ENCODE peak calls at places on chromosomes 16 and 17, in four cellular contexts. V is astrocyte of the spinal cord, K is kidney, W is kidney epithelial cell. X is an unnamed sample.

GRCh38 chr16:8407351-8407750 is 183.0 kb downstream of the TMEM114 start:
- DNase-seq in K (no peak), V (no peak), W (no peak), X (no peak)

GRCh38 chr16:66382171-66382965 is 15.9 kb downstream of the CDH5 start:
- DNase-seq in V (peak), W (peak), K (peak), X (peak)

GRCh38 chr16:20916927-20917326 is 16.4 kb downstream of the LYRM1 start:
- DNase-seq in W (no peak), K (no peak), V (no peak), X (no peak)

GRCh38 chr16:55297062-55297909 is 26.7 kb upstream of the IRX6 start:
- DNase-seq in K (peak), V (peak), W (peak), X (peak)

GRCh38 chr17:57445772-57446472 is 189.6 kb downstream of the MSI2 start:
- DNase-seq in K (no peak), W (no peak), V (peak), X (no peak)

GRCh38 chr16:3909791-3910583 is 29.5 kb upstream of the CREBBP start:
- DNase-seq in V (no peak), W (no peak), K (no peak), X (no peak)

GRCh38 chr16:30458561-30459394 is 13.1 kb upstream of the SEPHS2 start:
- DNase-seq in K (peak), V (no peak), W (no peak), X (no peak)

GRCh38 chr16:53094013-53094630 is 39.3 kb downstream of the CHD9 start:
- DNase-seq in V (peak), W (no peak), K (peak), X (no peak)

GRCh38 chr16:78045865-78046581 is 23.7 kb downstream of the CLEC3A start:
- DNase-seq in V (peak), K (peak), W (peak), X (peak)

GRCh38 chr16:60073376-60073775 is 1339.3 kb upstream of the GOT2 start:
- DNase-seq in W (no peak), V (peak), K (no peak), X (no peak)

GRCh38 chr16:57371494-57372371 is 557 bp upstream of the CX3CL1 start:
- DNase-seq in V (no peak), W (no peak), K (peak), X (no peak)

GRCh38 chr16:57374067-57374534 is 1.8 kb downstream of the CX3CL1 start:
- DNase-seq in V (no peak), W (no peak), K (no peak), X (peak)

GRCh38 chr16:57373117-57373947 is 1.0 kb downstream of the CX3CL1 start:
- DNase-seq in V (no peak), W (peak), K (no peak), X (no peak)

GRCh38 chr16:57376313-57376818 is 4.1 kb downstream of the CX3CL1 start:
- DNase-seq in V (no peak), W (no peak), K (no peak), X (no peak)

DNA sequence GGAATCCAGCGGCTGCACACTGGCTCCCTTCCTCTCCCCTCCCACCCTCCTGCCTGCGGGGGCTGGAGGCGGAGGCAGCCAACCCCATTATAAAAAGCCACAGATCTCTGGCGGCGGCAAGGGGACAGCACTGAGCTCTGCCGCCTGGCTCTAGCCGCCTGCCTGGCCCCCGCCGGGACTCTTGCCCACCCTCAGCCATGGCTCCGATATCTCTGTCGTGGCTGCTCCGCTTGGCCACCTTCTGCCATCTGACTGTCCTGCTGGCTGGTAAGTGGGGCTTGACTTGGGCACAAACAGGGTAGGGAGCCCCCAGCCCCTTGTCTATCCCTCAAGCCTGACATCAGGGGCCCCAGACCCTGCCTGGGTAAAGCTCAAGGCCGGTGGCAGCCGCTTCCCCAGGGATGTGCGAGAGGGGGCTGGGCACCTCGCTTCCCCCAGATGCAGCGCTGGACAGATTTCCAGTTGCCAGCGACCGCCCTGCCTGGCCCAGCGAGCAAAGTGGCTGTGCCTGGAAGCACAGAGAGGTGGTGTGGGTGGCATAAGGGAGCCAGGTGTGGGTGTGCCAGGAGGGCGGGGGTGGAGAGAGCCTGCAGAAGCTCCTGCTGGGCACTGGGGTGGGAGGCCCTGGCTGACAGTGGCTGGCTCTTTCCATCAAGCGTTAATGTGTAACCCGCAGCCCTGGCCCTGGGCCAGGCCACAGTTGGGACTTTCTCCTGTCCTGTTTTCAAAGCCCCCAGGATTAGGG is at the start of gene CX3CL1:
- DNase-seq in W (peak), K (peak), V (peak), X (no peak)
- TF ChIP-seq CTCF in W (peak), K (peak), V (no peak), X (no peak)

DNA sequence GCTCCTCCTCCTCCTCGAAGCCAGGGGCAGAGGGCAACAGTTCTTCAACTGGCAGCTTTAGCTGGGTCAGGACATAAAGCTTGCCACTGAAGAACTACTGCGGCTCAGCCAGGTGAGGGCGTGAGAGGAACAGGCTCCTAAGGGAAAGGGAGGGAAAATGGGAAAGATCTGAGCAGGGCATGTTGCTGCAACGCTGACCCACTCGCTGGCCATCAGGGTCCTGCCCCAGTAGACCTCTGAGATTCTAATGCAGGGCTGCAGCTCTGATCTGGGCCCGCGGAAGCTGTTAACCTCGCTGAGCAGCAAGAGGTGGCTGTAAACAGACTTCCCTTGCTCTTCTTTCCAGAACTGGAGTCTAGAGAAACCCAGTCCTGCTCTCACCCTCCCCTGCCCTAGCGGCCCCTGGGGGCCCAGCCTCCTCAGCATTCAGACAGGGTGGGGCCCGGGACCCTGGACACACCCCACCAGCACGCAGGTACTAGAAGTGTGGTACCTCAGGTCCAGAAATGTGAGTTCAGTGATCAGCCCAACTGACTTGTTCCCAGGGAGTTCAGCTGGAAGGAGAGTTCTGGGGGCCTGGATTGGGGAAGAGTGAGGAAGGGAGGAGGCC is 3.8 kb upstream of the TLCD2 start:
- DNase-seq in W (no peak), K (no peak), V (no peak), X (no peak)
- TF ChIP-seq CTCF in W (peak), K (peak), V (peak), X (peak)

GRCh38 chr17:73929860-73930430 is 273.5 kb upstream of the RPL38 start:
- DNase-seq in W (no peak), V (no peak), K (no peak), X (no peak)
- TF ChIP-seq CTCF in W (no peak), V (no peak), K (no peak), X (no peak)

DNA sequence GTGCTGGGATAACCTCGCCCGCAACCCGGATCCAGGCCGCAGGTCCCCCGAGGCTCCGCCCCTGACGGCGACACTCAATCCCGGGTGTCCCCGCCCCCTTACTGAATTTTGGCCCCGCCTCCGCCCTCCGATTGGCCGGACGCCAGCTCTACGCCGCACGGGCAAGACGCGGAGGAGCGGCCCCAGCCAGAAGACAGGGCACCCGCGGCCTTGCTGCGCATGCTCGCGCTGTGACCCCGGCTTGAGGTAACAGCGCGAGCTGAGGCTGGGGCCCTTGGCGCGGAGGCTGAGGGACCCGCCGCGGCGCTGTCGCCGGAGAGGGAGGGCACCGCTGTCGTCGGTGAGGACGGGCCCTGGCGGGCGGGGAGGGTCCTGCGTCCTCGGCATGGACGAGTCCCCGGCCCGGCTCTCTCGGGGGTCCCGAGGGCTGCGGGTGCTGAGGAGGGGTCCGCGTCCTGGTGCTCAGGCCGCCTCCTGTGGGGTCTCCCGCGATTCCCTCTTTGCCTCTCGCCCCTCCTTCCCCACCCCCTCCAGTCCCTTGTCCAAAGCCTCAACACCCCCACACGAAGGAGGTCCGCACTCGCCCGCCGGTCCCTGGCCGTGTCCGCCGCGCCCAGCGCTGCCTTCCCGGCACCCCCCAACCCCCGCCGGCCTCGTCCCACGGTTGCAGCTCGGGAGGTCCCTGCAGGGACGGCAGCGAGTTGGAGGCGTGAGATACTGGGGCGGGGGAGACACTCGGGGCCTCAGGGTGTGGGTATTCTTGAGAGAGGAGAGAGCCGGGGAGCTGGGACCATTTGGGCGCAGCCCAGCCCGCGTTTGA is at the start of gene FLYWCH2:
- DNase-seq in K (peak), W (no peak), V (peak), X (peak)
- TF ChIP-seq CTCF in K (no peak), W (no peak), V (no peak), X (no peak)

GRCh38 chr17:42403150-42403549 is 14.9 kb upstream of the STAT3 start:
- DNase-seq in V (no peak), K (no peak), W (no peak), X (no peak)
- TF ChIP-seq CTCF in V (peak), K (peak), W (peak), X (peak)

DNA sequence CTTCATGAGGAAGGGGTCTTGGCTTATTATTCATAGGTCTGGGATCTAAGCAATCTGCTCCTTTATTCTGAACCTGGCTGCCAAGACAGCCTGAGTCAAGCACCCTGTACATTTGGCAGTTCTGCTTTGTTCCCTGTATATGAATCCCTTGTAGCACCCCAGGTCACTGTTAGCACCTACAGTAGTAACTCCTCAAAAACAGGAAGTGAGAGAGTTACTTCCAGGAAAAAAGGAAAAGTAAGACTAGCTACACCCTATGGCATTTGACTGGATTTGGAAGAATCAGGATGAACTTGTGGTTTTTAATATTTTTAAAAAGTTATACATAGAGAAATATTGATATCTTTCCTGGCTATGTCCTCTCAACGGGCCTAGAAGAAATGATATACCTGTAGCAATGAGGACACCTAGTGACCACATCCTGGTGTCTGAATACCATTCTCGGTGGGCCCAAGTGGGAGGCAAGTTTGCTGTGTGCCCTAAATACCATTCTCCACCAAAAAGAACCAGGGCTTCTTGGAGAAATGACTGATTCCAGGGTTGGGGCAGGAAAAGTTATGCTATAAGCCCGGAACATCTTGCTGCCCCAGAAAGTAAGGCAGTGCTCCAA is 9.9 kb downstream of the ANKRD40 start:
- DNase-seq in W (no peak), K (no peak), V (no peak), X (no peak)
- TF ChIP-seq CTCF in W (peak), K (peak), V (no peak), X (peak)

DNA sequence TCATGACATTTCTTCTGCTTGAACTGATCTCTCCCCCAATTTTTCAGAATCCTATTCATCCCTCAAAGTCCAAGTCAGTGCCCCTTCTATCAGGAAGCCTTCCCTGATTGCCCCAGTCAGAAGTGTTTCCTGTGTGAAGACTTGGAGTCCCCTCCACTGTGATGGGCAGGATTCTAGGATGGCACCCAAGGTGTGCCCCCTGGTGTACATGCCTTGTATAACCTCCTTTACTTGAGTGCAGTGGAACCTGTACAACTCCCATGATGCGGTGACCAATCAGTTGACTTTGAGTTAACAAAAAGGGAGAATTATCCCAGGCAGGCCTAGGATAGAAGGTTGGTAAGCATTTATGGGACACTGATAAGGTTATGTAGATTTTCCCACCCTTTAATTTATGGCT is 23.4 kb downstream of the MYH13 start:
- DNase-seq in K (no peak), W (no peak), V (no peak), X (no peak)
- TF ChIP-seq CTCF in K (no peak), W (no peak), V (no peak), X (no peak)

GRCh38 chr17:55527520-55528118 is 16.4 kb upstream of the SMIM36 start:
- DNase-seq in V (peak), W (no peak), K (no peak), X (no peak)
- TF ChIP-seq CTCF in V (peak), W (peak), K (peak), X (peak)

DNA sequence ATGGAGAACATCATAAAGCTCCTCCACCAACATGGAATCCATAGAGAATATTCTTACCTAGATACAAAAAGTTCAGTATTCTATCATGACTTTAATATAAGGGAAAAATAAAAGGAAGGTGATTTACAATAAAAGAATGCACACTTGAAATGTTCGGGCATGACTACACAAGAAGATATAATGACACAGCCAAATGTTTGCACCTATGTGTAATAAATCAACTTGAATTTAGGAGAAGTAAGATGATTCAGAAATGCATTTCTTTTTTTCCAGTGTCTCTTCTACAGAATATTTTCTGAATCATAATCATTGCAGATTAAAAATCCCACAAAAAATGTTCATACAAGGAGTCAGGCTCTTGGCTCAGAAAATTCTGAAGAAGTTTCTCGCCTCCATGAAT is 404.0 kb upstream of the HSBP1 start:
- DNase-seq in K (no peak), V (peak), W (no peak), X (peak)
- TF ChIP-seq CTCF in K (no peak), V (no peak), W (no peak), X (no peak)